ENCODE peak calls at places on chromosome 6, in nine cellular contexts. W is AG04450; N is mucosa of gallbladder; T is uterus; L is EH; M is aorta; R is NCI-H2081 treated with DMSO at 0.1 percent for 48 hours; Q is SW 1271; Z is CD4-positive, alpha-beta memory T cell. U is an unnamed sample.
A peak's percentile ranks its signal among the peaks of the same experiment; 100 is the strongest.

GRCh38 chr6:45423901-45424627 is 46.3 kb upstream of the SUPT3H start:
- DNase-seq in W (no peak), N (no peak), T (no peak), L (no peak), M (peak; percentile 74), R (no peak), Q (no peak), Z (peak; percentile 18), U (no peak)

GRCh38 chr6:154995241-154996162 is at the start of gene TIAM2:
- DNase-seq in W (no peak), N (no peak), T (no peak), L (peak; percentile 39), M (peak; percentile 81), R (no peak), Q (no peak), Z (no peak), U (no peak)

GRCh38 chr6:96499781-96500180 is 21.8 kb upstream of the UFL1 start:
- DNase-seq in W (no peak), N (no peak), T (no peak), L (no peak), M (no peak), R (no peak), Q (no peak), Z (peak; percentile 81), U (no peak)

GRCh38 chr6:30847971-30848441 is 36.3 kb upstream of the DDR1 start:
- DNase-seq in W (no peak), N (no peak), T (no peak), L (no peak), M (no peak), R (no peak), Q (no peak), Z (no peak), U (no peak)

GRCh38 chr6:123619156-123619555 is 17.6 kb downstream of the TRDN start:
- DNase-seq in W (no peak), N (no peak), T (no peak), L (no peak), M (no peak), R (no peak), Q (no peak), Z (no peak), U (no peak)

GRCh38 chr6:2078888-2079287 is 166.5 kb downstream of the GMDS start:
- DNase-seq in W (no peak), N (no peak), T (no peak), L (no peak), M (no peak), R (no peak), Q (no peak), Z (no peak), U (no peak)

GRCh38 chr6:101396552-101397173 is 3.2 kb downstream of the GRIK2 start:
- DNase-seq in W (no peak), N (peak; percentile 79), T (no peak), L (peak; percentile 76), M (peak; percentile 83), R (no peak), Q (no peak), Z (no peak), U (no peak)

GRCh38 chr6:19827247-19827646 is 9.9 kb upstream of the ID4 start:
- DNase-seq in W (no peak), N (no peak), T (no peak), L (no peak), M (no peak), R (no peak), Q (no peak), Z (no peak), U (no peak)

GRCh38 chr6:108598316-108598863 is 37.7 kb downstream of the FOXO3 start:
- DNase-seq in W (no peak), N (no peak), T (no peak), L (peak; percentile 88), M (no peak), R (no peak), Q (no peak), Z (no peak), U (no peak)

GRCh38 chr6:149190228-149190831 is 127.2 kb upstream of the TAB2 start:
- DNase-seq in W (no peak), N (no peak), T (no peak), L (peak; percentile 52), M (no peak), R (no peak), Q (no peak), Z (peak; percentile 42), U (no peak)

GRCh38 chr6:35048631-35049083 is 92.5 kb downstream of the TCP11 start:
- DNase-seq in W (peak; percentile 61), N (peak; percentile 67), T (no peak), L (peak; percentile 57), M (no peak), R (no peak), Q (no peak), Z (peak; percentile 19), U (no peak)

GRCh38 chr6:121436966-121437756 is 1.7 kb downstream of the GJA1 start:
- DNase-seq in W (peak; percentile 11), N (peak; percentile 28), T (peak; percentile 54), L (peak; percentile 68), M (peak; percentile 85), R (no peak), Q (no peak), Z (no peak), U (no peak)

GRCh38 chr6:35441642-35442041 is 10.5 kb upstream of the FANCE start:
- DNase-seq in W (no peak), N (no peak), T (no peak), L (no peak), M (no peak), R (no peak), Q (no peak), Z (no peak), U (no peak)